ENCODE peak calls at places on chromosomes 13 and 19, in eight cellular contexts. One of them, this sample, is unnamed.

GRCh38 chr19:56504581-56504980 is 3.1 kb upstream of the ZNF471 start:
- DNase-seq in activated naive CD4-positive, alpha-beta T cell treated with anti-CD3 and anti-CD28 coated beads for 36 hours: no peak
- DNase-seq in AG20443: no peak
- DNase-seq in activated B cell treated with CpG ODN at 0.5 μM for 24 hours: no peak
- DNase-seq in stimulated activated CD4-positive, alpha-beta T cell treated with anti-CD3 and anti-CD28 coated beads, Interleukin-2, amount 100 ng/mL, for 48 hours: no peak
- DNase-seq in CD4-positive, alpha-beta memory T cell: no peak
- DNase-seq in EH: peak; percentile 48
- DNase-seq in WTC11: no peak
- DNase-seq in this sample: no peak

GRCh38 chr19:35347171-35347929 is at the start of gene FFAR1:
- DNase-seq in AG20443: no peak
- DNase-seq in WTC11: no peak
- DNase-seq in stimulated activated CD4-positive, alpha-beta T cell treated with anti-CD3 and anti-CD28 coated beads, Interleukin-2, amount 100 ng/mL, for 48 hours: peak; percentile 37
- DNase-seq in CD4-positive, alpha-beta memory T cell: peak; percentile 85
- DNase-seq in EH: no peak
- DNase-seq in activated B cell treated with CpG ODN at 0.5 μM for 24 hours: peak; percentile 64
- DNase-seq in activated naive CD4-positive, alpha-beta T cell treated with anti-CD3 and anti-CD28 coated beads for 36 hours: peak; percentile 91
- DNase-seq in this sample: peak; percentile 64

GRCh38 chr13:28408235-28408848 is 86.6 kb downstream of the FLT1 start:
- DNase-seq in AG20443: no peak
- DNase-seq in EH: no peak
- DNase-seq in activated B cell treated with CpG ODN at 0.5 μM for 24 hours: no peak
- DNase-seq in WTC11: no peak
- DNase-seq in stimulated activated CD4-positive, alpha-beta T cell treated with anti-CD3 and anti-CD28 coated beads, Interleukin-2, amount 100 ng/mL, for 48 hours: no peak
- DNase-seq in activated naive CD4-positive, alpha-beta T cell treated with anti-CD3 and anti-CD28 coated beads for 36 hours: no peak
- DNase-seq in CD4-positive, alpha-beta memory T cell: no peak
- DNase-seq in this sample: no peak

GRCh38 chr13:105445793-105446192 is 1089.7 kb downstream of the EFNB2 start:
- DNase-seq in AG20443: no peak
- DNase-seq in activated B cell treated with CpG ODN at 0.5 μM for 24 hours: no peak
- DNase-seq in WTC11: no peak
- DNase-seq in EH: no peak
- DNase-seq in activated naive CD4-positive, alpha-beta T cell treated with anti-CD3 and anti-CD28 coated beads for 36 hours: no peak
- DNase-seq in CD4-positive, alpha-beta memory T cell: no peak
- DNase-seq in stimulated activated CD4-positive, alpha-beta T cell treated with anti-CD3 and anti-CD28 coated beads, Interleukin-2, amount 100 ng/mL, for 48 hours: no peak
- DNase-seq in this sample: no peak

GRCh38 chr13:88623150-88623549 is 952.0 kb downstream of the SLITRK5 start:
- DNase-seq in CD4-positive, alpha-beta memory T cell: no peak
- DNase-seq in activated B cell treated with CpG ODN at 0.5 μM for 24 hours: no peak
- DNase-seq in AG20443: no peak
- DNase-seq in EH: no peak
- DNase-seq in stimulated activated CD4-positive, alpha-beta T cell treated with anti-CD3 and anti-CD28 coated beads, Interleukin-2, amount 100 ng/mL, for 48 hours: no peak
- DNase-seq in activated naive CD4-positive, alpha-beta T cell treated with anti-CD3 and anti-CD28 coated beads for 36 hours: no peak
- DNase-seq in WTC11: no peak
- DNase-seq in this sample: no peak

GRCh38 chr13:71661921-71662320 is 205.1 kb downstream of the DACH1 start:
- DNase-seq in AG20443: no peak
- DNase-seq in EH: no peak
- DNase-seq in activated naive CD4-positive, alpha-beta T cell treated with anti-CD3 and anti-CD28 coated beads for 36 hours: no peak
- DNase-seq in stimulated activated CD4-positive, alpha-beta T cell treated with anti-CD3 and anti-CD28 coated beads, Interleukin-2, amount 100 ng/mL, for 48 hours: no peak
- DNase-seq in WTC11: no peak
- DNase-seq in CD4-positive, alpha-beta memory T cell: no peak
- DNase-seq in activated B cell treated with CpG ODN at 0.5 μM for 24 hours: no peak
- DNase-seq in this sample: no peak

GRCh38 chr13:73278186-73278585 is 219.4 kb downstream of the KLF5 start:
- DNase-seq in WTC11: no peak
- DNase-seq in EH: no peak
- DNase-seq in CD4-positive, alpha-beta memory T cell: no peak
- DNase-seq in AG20443: no peak
- DNase-seq in activated B cell treated with CpG ODN at 0.5 μM for 24 hours: no peak
- DNase-seq in activated naive CD4-positive, alpha-beta T cell treated with anti-CD3 and anti-CD28 coated beads for 36 hours: no peak
- DNase-seq in stimulated activated CD4-positive, alpha-beta T cell treated with anti-CD3 and anti-CD28 coated beads, Interleukin-2, amount 100 ng/mL, for 48 hours: no peak
- DNase-seq in this sample: no peak

GRCh38 chr19:16315825-16316505 is 8.7 kb upstream of the KLF2 start:
- DNase-seq in activated naive CD4-positive, alpha-beta T cell treated with anti-CD3 and anti-CD28 coated beads for 36 hours: no peak
- DNase-seq in EH: peak; percentile 99
- DNase-seq in CD4-positive, alpha-beta memory T cell: no peak
- DNase-seq in activated B cell treated with CpG ODN at 0.5 μM for 24 hours: no peak
- DNase-seq in WTC11: no peak
- DNase-seq in AG20443: peak; percentile 90
- DNase-seq in stimulated activated CD4-positive, alpha-beta T cell treated with anti-CD3 and anti-CD28 coated beads, Interleukin-2, amount 100 ng/mL, for 48 hours: no peak
- DNase-seq in this sample: no peak

GRCh38 chr19:2627319-2627829 is 75.1 kb downstream of the GNG7 start:
- DNase-seq in activated B cell treated with CpG ODN at 0.5 μM for 24 hours: peak; percentile 68
- DNase-seq in activated naive CD4-positive, alpha-beta T cell treated with anti-CD3 and anti-CD28 coated beads for 36 hours: peak; percentile 78
- DNase-seq in AG20443: peak; percentile 96
- DNase-seq in WTC11: no peak
- DNase-seq in stimulated activated CD4-positive, alpha-beta T cell treated with anti-CD3 and anti-CD28 coated beads, Interleukin-2, amount 100 ng/mL, for 48 hours: peak; percentile 37
- DNase-seq in CD4-positive, alpha-beta memory T cell: peak; percentile 38
- DNase-seq in EH: peak; percentile 98
- DNase-seq in this sample: no peak

GRCh38 chr13:73661687-73662425 is 472.3 kb downstream of the KLF12 start:
- DNase-seq in EH: no peak
- DNase-seq in activated B cell treated with CpG ODN at 0.5 μM for 24 hours: no peak
- DNase-seq in WTC11: no peak
- DNase-seq in activated naive CD4-positive, alpha-beta T cell treated with anti-CD3 and anti-CD28 coated beads for 36 hours: no peak
- DNase-seq in stimulated activated CD4-positive, alpha-beta T cell treated with anti-CD3 and anti-CD28 coated beads, Interleukin-2, amount 100 ng/mL, for 48 hours: no peak
- DNase-seq in CD4-positive, alpha-beta memory T cell: no peak
- DNase-seq in AG20443: no peak
- DNase-seq in this sample: no peak

GRCh38 chr19:34994643-34995471 is 5.3 kb upstream of the GRAMD1A start:
- DNase-seq in CD4-positive, alpha-beta memory T cell: no peak
- DNase-seq in AG20443: peak; percentile 38
- DNase-seq in activated naive CD4-positive, alpha-beta T cell treated with anti-CD3 and anti-CD28 coated beads for 36 hours: no peak
- DNase-seq in WTC11: no peak
- DNase-seq in activated B cell treated with CpG ODN at 0.5 μM for 24 hours: no peak
- DNase-seq in EH: no peak
- DNase-seq in stimulated activated CD4-positive, alpha-beta T cell treated with anti-CD3 and anti-CD28 coated beads, Interleukin-2, amount 100 ng/mL, for 48 hours: no peak
- DNase-seq in this sample: no peak

GRCh38 chr19:33358408-33358807 is 15.1 kb upstream of the CEBPG start:
- DNase-seq in activated B cell treated with CpG ODN at 0.5 μM for 24 hours: no peak
- DNase-seq in stimulated activated CD4-positive, alpha-beta T cell treated with anti-CD3 and anti-CD28 coated beads, Interleukin-2, amount 100 ng/mL, for 48 hours: no peak
- DNase-seq in CD4-positive, alpha-beta memory T cell: no peak
- DNase-seq in AG20443: no peak
- DNase-seq in EH: no peak
- DNase-seq in WTC11: no peak
- DNase-seq in activated naive CD4-positive, alpha-beta T cell treated with anti-CD3 and anti-CD28 coated beads for 36 hours: no peak
- DNase-seq in this sample: no peak

GRCh38 chr13:98752111-98752941 is at the start of gene SLC15A1:
- DNase-seq in activated B cell treated with CpG ODN at 0.5 μM for 24 hours: no peak
- DNase-seq in activated naive CD4-positive, alpha-beta T cell treated with anti-CD3 and anti-CD28 coated beads for 36 hours: no peak
- DNase-seq in CD4-positive, alpha-beta memory T cell: no peak
- DNase-seq in AG20443: peak; percentile 46
- DNase-seq in EH: no peak
- DNase-seq in stimulated activated CD4-positive, alpha-beta T cell treated with anti-CD3 and anti-CD28 coated beads, Interleukin-2, amount 100 ng/mL, for 48 hours: no peak
- DNase-seq in WTC11: peak; percentile 54
- DNase-seq in this sample: peak; percentile 79

GRCh38 chr19:8505680-8506401 is 3.4 kb upstream of the PRAM1 start:
- DNase-seq in stimulated activated CD4-positive, alpha-beta T cell treated with anti-CD3 and anti-CD28 coated beads, Interleukin-2, amount 100 ng/mL, for 48 hours: peak; percentile 80
- DNase-seq in EH: peak; percentile 71
- DNase-seq in activated B cell treated with CpG ODN at 0.5 μM for 24 hours: peak; percentile 78
- DNase-seq in activated naive CD4-positive, alpha-beta T cell treated with anti-CD3 and anti-CD28 coated beads for 36 hours: peak; percentile 81
- DNase-seq in AG20443: peak; percentile 90
- DNase-seq in CD4-positive, alpha-beta memory T cell: peak; percentile 44
- DNase-seq in WTC11: peak; percentile 86
- DNase-seq in this sample: no peak

GRCh38 chr19:12626958-12627357 is 16.2 kb downstream of the ZNF791 start:
- DNase-seq in activated B cell treated with CpG ODN at 0.5 μM for 24 hours: no peak
- DNase-seq in EH: no peak
- DNase-seq in stimulated activated CD4-positive, alpha-beta T cell treated with anti-CD3 and anti-CD28 coated beads, Interleukin-2, amount 100 ng/mL, for 48 hours: no peak
- DNase-seq in WTC11: no peak
- DNase-seq in activated naive CD4-positive, alpha-beta T cell treated with anti-CD3 and anti-CD28 coated beads for 36 hours: no peak
- DNase-seq in CD4-positive, alpha-beta memory T cell: no peak
- DNase-seq in AG20443: no peak
- DNase-seq in this sample: no peak

GRCh38 chr19:34838753-34839431 is 65.9 kb upstream of the ZNF599 start:
- DNase-seq in WTC11: peak; percentile 89
- DNase-seq in activated B cell treated with CpG ODN at 0.5 μM for 24 hours: no peak
- DNase-seq in stimulated activated CD4-positive, alpha-beta T cell treated with anti-CD3 and anti-CD28 coated beads, Interleukin-2, amount 100 ng/mL, for 48 hours: no peak
- DNase-seq in AG20443: peak; percentile 33
- DNase-seq in CD4-positive, alpha-beta memory T cell: no peak
- DNase-seq in EH: peak; percentile 4
- DNase-seq in activated naive CD4-positive, alpha-beta T cell treated with anti-CD3 and anti-CD28 coated beads for 36 hours: peak; percentile 51
- DNase-seq in this sample: no peak

GRCh38 chr19:16581971-16582343 is 9.7 kb upstream of the SLC35E1 start:
- DNase-seq in activated B cell treated with CpG ODN at 0.5 μM for 24 hours: no peak
- DNase-seq in CD4-positive, alpha-beta memory T cell: no peak
- DNase-seq in stimulated activated CD4-positive, alpha-beta T cell treated with anti-CD3 and anti-CD28 coated beads, Interleukin-2, amount 100 ng/mL, for 48 hours: no peak
- DNase-seq in WTC11: no peak
- DNase-seq in AG20443: peak; percentile 42
- DNase-seq in activated naive CD4-positive, alpha-beta T cell treated with anti-CD3 and anti-CD28 coated beads for 36 hours: no peak
- DNase-seq in EH: no peak
- DNase-seq in this sample: no peak

This sample was measured in mesenteric fat pad.